ENCODE peak calls at places on chromosome X, in nine cellular contexts. X is nephron progenitor cell, U is brain microvascular endothelial cell, W is B cell, S is fibroblast of the aortic adventitia, V is psoas muscle, N is fibroblast of lung, H is endodermal cell, Q is mammary epithelial cell. M is an unnamed sample.

GRCh38 chrX:13029831-13030771 is 14.3 kb downstream of the FAM9C start:
- DNase-seq in X (no peak), U (no peak), W (no peak), S (no peak), V (no peak), N (no peak), H (peak; percentile 89), Q (no peak), M (no peak)

GRCh38 chrX:77505227-77505626 is 58.0 kb downstream of the FGF16 start:
- DNase-seq in X (no peak), U (peak; percentile 34), W (no peak), S (peak; percentile 55), V (no peak), N (peak; percentile 60), H (no peak), Q (no peak), M (peak; percentile 6)

GRCh38 chrX:1507511-1508463 is 29.2 kb downstream of the P2RY8 start:
- DNase-seq in X (no peak), U (no peak), W (peak; percentile 69), S (no peak), V (no peak), N (no peak), H (no peak), Q (peak; percentile 15), M (no peak)

GRCh38 chrX:639151-639550 is 8.6 kb downstream of the SHOX start:
- DNase-seq in X (no peak), U (no peak), W (no peak), S (no peak), V (no peak), N (no peak), H (no peak), Q (no peak), M (no peak)

GRCh38 chrX:110145854-110146253 is 142.9 kb downstream of the TMEM164 start:
- DNase-seq in X (peak; percentile 37), U (peak; percentile 36), W (peak; percentile 18), S (peak; percentile 57), V (no peak), N (peak; percentile 51), H (peak; percentile 58), Q (peak; percentile 7), M (no peak)

GRCh38 chrX:113470166-113470565 is 629.5 kb upstream of the AMOT start:
- DNase-seq in X (no peak), U (no peak), W (no peak), S (no peak), V (no peak), N (no peak), H (no peak), Q (no peak), M (no peak)

GRCh38 chrX:4764888-4765287 is 1051.4 kb upstream of the PRKX start:
- DNase-seq in X (no peak), U (no peak), W (no peak), S (no peak), V (no peak), N (no peak), H (no peak), Q (peak; percentile 19), M (no peak)

GRCh38 chrX:36434521-36434920 is 515.0 kb downstream of the CFAP47 start:
- DNase-seq in X (no peak), U (no peak), W (no peak), S (no peak), V (no peak), N (peak; percentile 15), H (no peak), Q (no peak), M (no peak)

GRCh38 chrX:4550018-4550417 is 836.6 kb upstream of the PRKX start:
- DNase-seq in X (no peak), U (no peak), W (no peak), S (no peak), V (no peak), N (no peak), H (peak; percentile 71), Q (no peak), M (no peak)

GRCh38 chrX:110915120-110915519 is 119.5 kb upstream of the CHRDL1 start:
- DNase-seq in X (no peak), U (no peak), W (no peak), S (peak; percentile 77), V (no peak), N (peak; percentile 64), H (no peak), Q (peak; percentile 71), M (peak; percentile 4)

GRCh38 chrX:150575415-150575814 is 7.0 kb downstream of the MTM1 start:
- DNase-seq in X (no peak), U (no peak), W (no peak), S (peak; percentile 49), V (no peak), N (peak; percentile 12), H (no peak), Q (peak; percentile 96), M (no peak)

GRCh38 chrX:119226431-119226830 is 9.7 kb upstream of the PGRMC1 start:
- DNase-seq in X (no peak), U (no peak), W (no peak), S (no peak), V (no peak), N (peak; percentile 1), H (no peak), Q (no peak), M (no peak)

GRCh38 chrX:154791467-154791866 is 13.8 kb downstream of the MPP1 start:
- DNase-seq in X (no peak), U (no peak), W (no peak), S (no peak), V (no peak), N (no peak), H (no peak), Q (no peak), M (no peak)

GRCh38 chrX:149504226-149504914 is 736 bp downstream of the IDS start:
- DNase-seq in X (peak; percentile 23), U (no peak), W (peak; percentile 34), S (peak; percentile 21), V (no peak), N (no peak), H (peak; percentile 81), Q (no peak), M (no peak)

GRCh38 chrX:69158166-69159040 is 6.8 kb downstream of the PJA1 start:
- DNase-seq in X (peak; percentile 46), U (peak; percentile 63), W (no peak), S (peak; percentile 82), V (peak; percentile 57), N (peak; percentile 83), H (peak; percentile 73), Q (peak; percentile 82), M (peak; percentile 48)

GRCh38 chrX:120213438-120214265 is 37.0 kb upstream of the ZBTB33 start:
- DNase-seq in X (peak; percentile 68), U (peak; percentile 65), W (peak; percentile 47), S (peak; percentile 64), V (peak; percentile 26), N (peak; percentile 57), H (peak; percentile 87), Q (peak; percentile 55), M (peak; percentile 2)

GRCh38 chrX:10433296-10433965 is 187.0 kb downstream of the MID1 start:
- DNase-seq in X (peak; percentile 4), U (no peak), W (no peak), S (no peak), V (no peak), N (no peak), H (no peak), Q (no peak), M (no peak)

GRCh38 chrX:85620466-85620865 is 241.0 kb upstream of the POF1B start:
- DNase-seq in X (no peak), U (no peak), W (no peak), S (no peak), V (no peak), N (no peak), H (no peak), Q (no peak), M (no peak)

DNA sequence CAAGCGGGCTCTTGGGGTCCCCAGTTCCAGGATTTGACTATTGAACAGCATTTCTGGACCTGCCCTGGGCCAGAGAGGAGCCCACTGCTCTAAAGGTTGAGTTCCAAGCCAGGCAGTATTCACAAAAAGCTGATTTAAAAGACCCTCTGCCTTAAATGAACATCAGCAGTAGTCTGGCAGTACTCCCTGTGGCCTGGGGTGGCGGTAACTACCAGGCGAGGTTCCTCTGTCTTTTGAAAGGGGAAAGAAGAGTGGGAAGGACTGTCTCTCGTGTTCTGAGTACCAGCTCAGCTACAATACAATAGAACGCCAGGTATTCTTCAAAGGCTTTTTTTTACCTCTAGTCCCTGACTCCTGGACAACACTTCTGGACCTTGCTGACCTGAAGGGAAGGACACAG is 456.4 kb upstream of the TEX13C start:
- DNase-seq in X (no peak), U (no peak), W (no peak), S (no peak), V (no peak), N (no peak), H (peak; percentile 74), Q (no peak), M (no peak)
- TF ChIP-seq CTCF in X (no peak), U (no peak), W (no peak), S (no peak), V (no peak), N (no peak), H (peak; percentile 76), Q (no peak), M (no peak)

DNA sequence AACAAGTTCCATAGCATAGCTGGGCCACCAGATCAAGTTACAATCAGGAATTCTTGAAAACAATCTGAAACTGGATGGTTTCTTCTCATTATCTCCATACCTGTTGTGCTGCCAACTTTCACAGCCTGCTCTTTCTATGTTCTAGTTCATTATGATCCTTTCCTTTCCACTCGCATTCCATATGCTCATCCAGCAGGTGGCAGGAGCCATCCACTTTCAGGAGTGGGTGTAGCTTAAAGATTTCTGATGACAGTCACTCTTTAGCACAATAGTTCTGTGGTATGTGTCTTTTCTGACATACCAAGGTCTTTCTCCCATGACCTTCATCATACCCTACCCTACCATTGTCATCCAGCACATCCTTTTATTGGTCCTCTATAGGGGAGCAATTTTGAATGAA is 46.4 kb downstream of the PAGE2 start:
- DNase-seq in X (peak; percentile 25), U (peak; percentile 12), W (no peak), S (peak; percentile 58), V (peak; percentile 19), N (peak; percentile 39), H (peak; percentile 54), Q (peak; percentile 8), M (no peak)
- TF ChIP-seq CTCF in X (peak; percentile 39), U (peak; percentile 70), W (peak; percentile 14), S (peak; percentile 72), V (peak; percentile 51), N (peak; percentile 61), H (peak; percentile 67), Q (peak; percentile 42), M (peak; percentile 62)

DNA sequence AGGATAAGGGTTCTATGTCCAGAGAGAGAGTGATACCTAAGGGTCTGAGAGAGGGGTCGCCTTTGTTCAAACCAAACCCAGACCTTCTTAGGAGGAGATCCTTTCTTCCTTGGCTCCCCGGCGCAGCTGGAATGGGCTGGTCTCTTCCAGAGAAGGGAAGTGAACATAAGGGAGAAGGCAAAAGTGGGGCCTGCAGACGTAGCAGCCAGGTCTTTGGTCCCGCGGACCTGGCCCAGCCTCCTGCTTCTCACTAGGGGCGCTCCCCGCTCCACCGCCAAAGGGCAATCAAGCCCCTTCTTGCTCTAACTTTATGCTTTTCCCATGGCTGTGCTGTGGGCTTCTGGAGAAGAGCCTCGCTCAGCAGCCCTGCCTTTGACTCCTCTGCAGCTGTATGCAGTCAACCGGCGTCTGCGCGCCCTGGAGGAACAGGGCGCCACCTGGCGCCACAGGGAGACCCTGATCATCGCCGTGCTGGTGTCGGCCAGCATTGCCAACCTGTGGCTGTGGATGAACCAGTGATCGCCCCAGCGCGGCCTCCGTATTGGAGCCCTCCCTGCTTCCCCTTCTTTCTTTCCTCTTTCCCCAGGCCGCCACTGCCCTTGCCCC is 6.5 kb downstream of the FATE1 start:
- DNase-seq in X (peak; percentile 62), U (no peak), W (no peak), S (peak; percentile 31), V (no peak), N (peak; percentile 0), H (peak; percentile 90), Q (no peak), M (no peak)
- TF ChIP-seq CTCF in X (peak; percentile 52), U (peak; percentile 48), W (no peak), S (peak; percentile 53), V (peak; percentile 26), N (no peak), H (peak; percentile 75), Q (no peak), M (peak; percentile 45)

GRCh38 chrX:99887918-99888317 is 522.2 kb downstream of the PCDH19 start:
- DNase-seq in X (no peak), U (no peak), W (no peak), S (no peak), V (no peak), N (no peak), H (no peak), Q (no peak), M (no peak)
- TF ChIP-seq CTCF in X (no peak), U (no peak), W (no peak), S (no peak), V (no peak), N (no peak), H (no peak), Q (no peak), M (no peak)

M was measured in AG04450.